ENCODE peak calls at places on chromosomes 4 and X, in five cellular contexts. One of them, this sample, is unnamed.
A peak's percentile ranks its signal among the peaks of the same experiment; 100 is the strongest.

GRCh38 chrX:121008920-121009319 is 23.4 kb upstream of the CT47A1 start:
- DNase-seq in K562: no peak
- DNase-seq in HepG2: peak; percentile 85
- DNase-seq in H1: no peak
- DNase-seq in GM12878: no peak
- DNase-seq in this sample: no peak

GRCh38 chr4:139878050-139878449 is 212.4 kb downstream of the MGST2 start:
- DNase-seq in K562: no peak
- DNase-seq in HepG2: peak; percentile 27
- DNase-seq in H1: no peak
- DNase-seq in GM12878: no peak
- DNase-seq in this sample: no peak

GRCh38 chrX:63754141-63754859 is 30.7 kb downstream of the ARHGEF9 start:
- DNase-seq in K562: no peak
- DNase-seq in HepG2: no peak
- DNase-seq in H1: no peak
- DNase-seq in GM12878: no peak
- DNase-seq in this sample: no peak

GRCh38 chrX:71111141-71111843 is at the start of gene IL2RG:
- DNase-seq in K562: peak; percentile 45
- DNase-seq in HepG2: no peak
- DNase-seq in H1: no peak
- DNase-seq in GM12878: peak; percentile 87
- DNase-seq in this sample: no peak

GRCh38 chr4:67765928-67766327 is 11.7 kb upstream of the GNRHR start:
- DNase-seq in K562: no peak
- DNase-seq in HepG2: no peak
- DNase-seq in H1: no peak
- DNase-seq in GM12878: no peak
- DNase-seq in this sample: no peak

GRCh38 chrX:110282922-110283321 is 35.0 kb downstream of the AMMECR1 start:
- DNase-seq in K562: no peak
- DNase-seq in HepG2: no peak
- DNase-seq in H1: no peak
- DNase-seq in GM12878: no peak
- DNase-seq in this sample: no peak

GRCh38 chrX:41313419-41313818 is 20.5 kb upstream of the DDX3X start:
- DNase-seq in K562: no peak
- DNase-seq in HepG2: no peak
- DNase-seq in H1: no peak
- DNase-seq in GM12878: no peak
- DNase-seq in this sample: no peak

GRCh38 chr4:2183394-2183793 is 58.5 kb downstream of the HAUS3 start:
- DNase-seq in K562: no peak
- DNase-seq in HepG2: no peak
- DNase-seq in H1: no peak
- DNase-seq in GM12878: no peak
- DNase-seq in this sample: no peak

GRCh38 chr4:75722417-75722816 is 2.0 kb upstream of the USO1 start:
- DNase-seq in K562: no peak
- DNase-seq in HepG2: no peak
- DNase-seq in H1: no peak
- DNase-seq in GM12878: no peak
- DNase-seq in this sample: no peak

GRCh38 chr4:88859191-88859812 is 161.7 kb upstream of the NAP1L5 start:
- DNase-seq in K562: no peak
- DNase-seq in HepG2: no peak
- DNase-seq in H1: no peak
- DNase-seq in GM12878: no peak
- DNase-seq in this sample: no peak

GRCh38 chrX:113512700-113513395 is 672.2 kb upstream of the AMOT start:
- DNase-seq in K562: no peak
- DNase-seq in HepG2: no peak
- DNase-seq in H1: no peak
- DNase-seq in GM12878: no peak
- DNase-seq in this sample: no peak

GRCh38 chrX:39729834-39730670 is 367.7 kb downstream of the BCOR start:
- DNase-seq in K562: no peak
- DNase-seq in HepG2: no peak
- DNase-seq in H1: peak; percentile 51
- DNase-seq in GM12878: no peak
- DNase-seq in this sample: peak; percentile 76

GRCh38 chr4:105246712-105247111 is 100.0 kb downstream of the TET2 start:
- DNase-seq in K562: no peak
- DNase-seq in HepG2: no peak
- DNase-seq in H1: no peak
- DNase-seq in GM12878: no peak
- DNase-seq in this sample: no peak

GRCh38 chr4:185232370-185232769 is 23.0 kb downstream of the SNX25 start:
- DNase-seq in K562: no peak
- DNase-seq in HepG2: no peak
- DNase-seq in H1: no peak
- DNase-seq in GM12878: no peak
- DNase-seq in this sample: peak; percentile 51

GRCh38 chrX:53093177-53093655 is 726 bp upstream of the KANTR start:
- DNase-seq in K562: peak; percentile 73
- DNase-seq in HepG2: peak; percentile 58
- DNase-seq in H1: peak; percentile 75
- DNase-seq in GM12878: no peak
- DNase-seq in this sample: peak; percentile 78

GRCh38 chr4:3879681-3880594 is 113.8 kb downstream of the ADRA2C start:
- DNase-seq in K562: no peak
- DNase-seq in HepG2: no peak
- DNase-seq in H1: peak; percentile 61
- DNase-seq in GM12878: no peak
- DNase-seq in this sample: peak; percentile 27

GRCh38 chr4:67988986-67989385 is 25.7 kb upstream of the TMPRSS11A start:
- DNase-seq in K562: no peak
- DNase-seq in HepG2: no peak
- DNase-seq in H1: no peak
- DNase-seq in GM12878: no peak
- DNase-seq in this sample: no peak

GRCh38 chr4:114464873-114465272 is 133.7 kb upstream of the UGT8 start:
- DNase-seq in K562: no peak
- DNase-seq in HepG2: no peak
- DNase-seq in H1: no peak
- DNase-seq in GM12878: no peak
- DNase-seq in this sample: no peak

GRCh38 chr4:140269369-140269768 is 104.1 kb upstream of the SCOC start:
- DNase-seq in K562: no peak
- DNase-seq in HepG2: no peak
- DNase-seq in H1: no peak
- DNase-seq in GM12878: no peak
- DNase-seq in this sample: no peak

GRCh38 chr4:169957785-169958184 is 68.4 kb downstream of the MFAP3L start:
- DNase-seq in K562: no peak
- DNase-seq in HepG2: no peak
- DNase-seq in H1: no peak
- DNase-seq in GM12878: no peak
- DNase-seq in this sample: no peak

GRCh38 chr4:152937535-152938236 is 1.6 kb downstream of the FHDC1 start:
- DNase-seq in K562: peak; percentile 88
- DNase-seq in HepG2: no peak
- DNase-seq in H1: peak; percentile 63
- DNase-seq in GM12878: no peak
- DNase-seq in this sample: peak; percentile 78

GRCh38 chr4:86101841-86102240 is 258.0 kb downstream of the MAPK10 start:
- DNase-seq in K562: no peak
- DNase-seq in HepG2: no peak
- DNase-seq in H1: no peak
- DNase-seq in GM12878: no peak
- DNase-seq in this sample: no peak

GRCh38 chrX:154019633-154020499 is at the start of gene IRAK1:
- DNase-seq in K562: peak; percentile 85
- DNase-seq in HepG2: no peak
- DNase-seq in H1: peak; percentile 63
- DNase-seq in GM12878: no peak
- DNase-seq in this sample: peak; percentile 89

GRCh38 chr4:132125131-132125530 is 1024.0 kb upstream of the PCDH10 start:
- DNase-seq in K562: no peak
- DNase-seq in HepG2: no peak
- DNase-seq in H1: no peak
- DNase-seq in GM12878: no peak
- DNase-seq in this sample: no peak

GRCh38 chrX:69365755-69366154 is 138.4 kb upstream of the NALF2 start:
- DNase-seq in K562: no peak
- DNase-seq in HepG2: no peak
- DNase-seq in H1: no peak
- DNase-seq in GM12878: no peak
- DNase-seq in this sample: no peak

GRCh38 chr4:71607780-71608673 is 175.9 kb downstream of the GC start:
- DNase-seq in K562: no peak
- DNase-seq in HepG2: peak; percentile 70
- DNase-seq in H1: no peak
- DNase-seq in GM12878: no peak
- DNase-seq in this sample: no peak

GRCh38 chr4:29588615-29589014 is 1131.6 kb upstream of the PCDH7 start:
- DNase-seq in K562: no peak
- DNase-seq in HepG2: no peak
- DNase-seq in H1: no peak
- DNase-seq in GM12878: no peak
- DNase-seq in this sample: no peak

GRCh38 chr4:95676190-95676589 is 127.4 kb upstream of the UNC5C start:
- DNase-seq in K562: no peak
- DNase-seq in HepG2: no peak
- DNase-seq in H1: no peak
- DNase-seq in GM12878: no peak
- DNase-seq in this sample: no peak
- TF ChIP-seq USF2 in K562: no peak
- TF ChIP-seq USF2 in HepG2: no peak
- TF ChIP-seq USF2 in H1: no peak
- TF ChIP-seq USF2 in GM12878: no peak
- TF ChIP-seq USF2 in this sample: no peak

DNA sequence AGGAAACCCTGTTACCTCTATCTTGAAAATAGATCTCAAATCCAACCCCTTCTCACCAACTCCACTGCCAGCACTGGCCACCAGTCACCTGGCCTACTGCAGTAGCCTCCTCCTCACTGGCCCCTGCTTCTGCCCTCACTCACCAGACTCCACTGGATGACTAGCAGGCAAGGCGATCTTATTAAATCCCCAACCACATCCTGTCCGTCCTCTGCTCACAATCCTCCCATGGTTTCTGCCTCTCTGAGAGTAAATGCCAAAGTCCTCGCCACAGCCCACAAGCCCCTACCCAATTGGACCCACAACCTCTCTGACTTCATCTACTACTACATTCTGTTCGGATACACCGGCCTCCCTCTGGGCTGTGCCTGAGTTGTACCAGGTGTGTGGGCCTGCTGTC is 5.4 kb upstream of the PIM2 start:
- DNase-seq in K562: no peak
- DNase-seq in HepG2: no peak
- DNase-seq in H1: no peak
- DNase-seq in GM12878: no peak
- DNase-seq in this sample: no peak
- TF ChIP-seq TAF1 in K562: no peak
- TF ChIP-seq TAF1 in HepG2: no peak
- TF ChIP-seq TAF1 in H1: no peak
- TF ChIP-seq TAF1 in GM12878: no peak
- TF ChIP-seq TAF1 in this sample: no peak

DNA sequence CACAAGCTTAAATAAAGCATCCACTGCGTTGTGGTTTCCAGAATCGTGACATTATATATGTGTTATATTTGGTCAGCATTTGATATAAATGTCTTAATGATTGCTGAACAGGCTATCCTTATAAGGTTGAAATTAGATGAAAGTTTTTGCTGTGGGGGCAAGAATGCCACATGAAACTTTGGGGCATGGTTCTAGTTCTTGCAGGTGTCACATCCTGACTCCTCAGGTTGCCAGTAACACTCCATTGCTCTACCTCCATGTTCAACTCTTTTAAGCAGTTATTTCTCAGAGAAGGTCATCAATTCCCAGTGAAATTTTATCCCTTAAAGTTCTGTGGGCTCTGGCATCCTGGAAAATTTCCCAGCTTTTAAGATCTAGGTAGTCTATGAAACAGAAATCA is 33.7 kb downstream of the NFKB1 start:
- DNase-seq in K562: no peak
- DNase-seq in HepG2: no peak
- DNase-seq in H1: no peak
- DNase-seq in GM12878: no peak
- DNase-seq in this sample: no peak
- H3K27ac ChIP-seq in K562: no peak overlapping the region
- H3K27ac ChIP-seq in HepG2: no peak overlapping the region
- H3K27ac ChIP-seq in H1: no peak overlapping the region
- H3K27ac ChIP-seq in GM12878: peak overlapping the region; percentile 52
- H3K27ac ChIP-seq in this sample: no peak overlapping the region

GRCh38 chr4:176319704-176320339 is at the start of gene SPCS3:
- DNase-seq in K562: peak; percentile 96
- DNase-seq in HepG2: peak; percentile 85
- DNase-seq in H1: peak; percentile 93
- DNase-seq in GM12878: peak; percentile 67
- DNase-seq in this sample: peak; percentile 97

GRCh38 chr4:176323511-176324160 is 3.9 kb downstream of the SPCS3 start:
- DNase-seq in K562: no peak
- DNase-seq in HepG2: no peak
- DNase-seq in H1: no peak
- DNase-seq in GM12878: no peak
- DNase-seq in this sample: no peak

GRCh38 chr4:176320976-176321361 is 1.2 kb downstream of the SPCS3 start:
- DNase-seq in K562: no peak
- DNase-seq in HepG2: no peak
- DNase-seq in H1: no peak
- DNase-seq in GM12878: no peak
- DNase-seq in this sample: peak; percentile 33

GRCh38 chr4:176320340-176320975 is 692 bp downstream of the SPCS3 start:
- DNase-seq in K562: peak; percentile 75
- DNase-seq in HepG2: peak; percentile 70
- DNase-seq in H1: peak; percentile 64
- DNase-seq in GM12878: peak; percentile 48
- DNase-seq in this sample: peak; percentile 86

DNA sequence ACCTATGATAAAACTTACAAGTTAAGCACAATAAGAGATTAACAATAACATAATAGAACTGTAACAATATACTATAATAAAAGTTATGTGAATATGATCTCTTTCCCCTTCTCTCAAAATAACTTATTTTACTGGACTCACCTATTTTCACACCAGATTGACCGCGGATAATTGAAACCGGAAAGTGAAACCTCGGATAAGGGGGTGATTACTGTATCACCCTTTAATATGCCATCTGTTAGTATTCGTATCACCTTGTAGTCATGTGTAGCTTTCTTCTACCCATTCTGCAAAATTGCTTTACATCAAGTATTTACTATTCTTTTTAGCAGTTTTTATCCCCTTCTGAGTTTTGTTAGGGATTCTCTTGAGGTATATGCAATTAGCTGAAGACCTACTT is 1.8 kb downstream of the SPCS3 start:
- DNase-seq in K562: no peak
- DNase-seq in HepG2: no peak
- DNase-seq in H1: no peak
- DNase-seq in GM12878: no peak
- DNase-seq in this sample: no peak
- TF ChIP-seq USF2 in K562: no peak
- TF ChIP-seq USF2 in HepG2: no peak
- TF ChIP-seq USF2 in H1: no peak
- TF ChIP-seq USF2 in GM12878: no peak
- TF ChIP-seq USF2 in this sample: no peak

This sample was measured in SK-N-SH.